ENCODE peak calls at places on chromosome 22, in ten cellular contexts. N, H, V, R, X, Y, Z, U, I and D are unnamed samples.

GRCh38 chr22:20128902-20129746 is 2.5 kb upstream of the ZDHHC8 start:
- DNase-seq in N (peak), H (peak), V (peak), R (peak), X (peak), Y (no peak), Z (peak), U (no peak), I (no peak), D (peak)

GRCh38 chr22:40044870-40045834 is 50.4 kb downstream of the FAM83F start:
- DNase-seq in N (peak), H (peak), V (peak), R (peak), X (peak), Y (peak), Z (peak), U (peak), I (peak), D (peak)

GRCh38 chr22:50277761-50278160 is 7.6 kb upstream of the MAPK11 start:
- DNase-seq in N (no peak), H (no peak), V (no peak), R (no peak), X (no peak), Y (no peak), Z (no peak), U (no peak), I (no peak), D (no peak)

GRCh38 chr22:47190957-47191323 is 428.5 kb downstream of the TBC1D22A start:
- DNase-seq in N (no peak), H (no peak), V (no peak), R (no peak), X (no peak), Y (no peak), Z (peak), U (no peak), I (peak), D (no peak)

GRCh38 chr22:27871306-27872014 is 47.6 kb downstream of the PITPNB start:
- DNase-seq in N (no peak), H (no peak), V (no peak), R (no peak), X (no peak), Y (no peak), Z (no peak), U (no peak), I (no peak), D (no peak)

GRCh38 chr22:31154975-31155374 is 5.0 kb upstream of the RNF185 start:
- DNase-seq in N (no peak), H (no peak), V (no peak), R (no peak), X (no peak), Y (no peak), Z (no peak), U (no peak), I (no peak), D (no peak)

GRCh38 chr22:17990167-17990566 is 34.2 kb downstream of the MICAL3 start:
- DNase-seq in N (no peak), H (no peak), V (no peak), R (no peak), X (no peak), Y (no peak), Z (no peak), U (no peak), I (no peak), D (no peak)

GRCh38 chr22:46003271-46004091 is 26.5 kb upstream of the WNT7B start:
- DNase-seq in N (no peak), H (peak), V (no peak), R (no peak), X (no peak), Y (no peak), Z (no peak), U (no peak), I (peak), D (no peak)

GRCh38 chr22:19943665-19944026 is 2.0 kb upstream of the TXNRD2 start:
- DNase-seq in N (no peak), H (no peak), V (no peak), R (no peak), X (no peak), Y (no peak), Z (no peak), U (no peak), I (no peak), D (no peak)

GRCh38 chr22:27537481-27537891 is 264.1 kb downstream of the MN1 start:
- DNase-seq in N (no peak), H (peak), V (no peak), R (no peak), X (no peak), Y (no peak), Z (no peak), U (no peak), I (no peak), D (no peak)

GRCh38 chr22:29211066-29211841 is 5.6 kb downstream of the EMID1 start:
- DNase-seq in N (no peak), H (no peak), V (no peak), R (no peak), X (no peak), Y (no peak), Z (no peak), U (no peak), I (no peak), D (no peak)

GRCh38 chr22:40572976-40573375 is 63.5 kb downstream of the MRTFA start:
- DNase-seq in N (no peak), H (no peak), V (no peak), R (no peak), X (no peak), Y (no peak), Z (no peak), U (no peak), I (no peak), D (no peak)

GRCh38 chr22:23137905-23138520 is 3.8 kb downstream of the RSPH14 start:
- DNase-seq in N (no peak), H (no peak), V (peak), R (peak), X (peak), Y (peak), Z (no peak), U (no peak), I (no peak), D (no peak)

GRCh38 chr22:38754247-38755154 is 1.3 kb downstream of the SUN2 start:
- DNase-seq in N (peak), H (peak), V (no peak), R (no peak), X (peak), Y (no peak), Z (peak), U (peak), I (peak), D (no peak)

GRCh38 chr22:39638958-39639357 is 68.4 kb downstream of the CACNA1I start:
- DNase-seq in N (no peak), H (no peak), V (no peak), R (no peak), X (no peak), Y (no peak), Z (no peak), U (no peak), I (no peak), D (no peak)

GRCh38 chr22:26109686-26110315 is 59.5 kb upstream of the SEZ6L start:
- DNase-seq in N (no peak), H (no peak), V (no peak), R (no peak), X (no peak), Y (no peak), Z (no peak), U (no peak), I (no peak), D (no peak)